ENCODE peak calls at places on chromosome 20, in six cellular contexts. One of them, this sample, is unnamed.

GRCh38 chr20:57435498-57436222 is 44.5 kb downstream of the RBM38 start:
- DNase-seq in Panc1: no peak
- DNase-seq in activated T-cell treated with anti-CD3 and anti-CD28 coated beads, Interleukin-2, amount 50 U/mL, for 72 hours: no peak
- DNase-seq in natural killer cell treated with Interleukin-12 subunit alpha and Interleukin-12 subunit beta and Interleukin-15 and Interleukin-18, amount 100 ng/mL, for 72 hours: no peak
- DNase-seq in bronchial epithelial cell: peak
- DNase-seq in upper lobe of right lung: peak
- DNase-seq in this sample: no peak

GRCh38 chr20:33554914-33555420 is 65.1 kb downstream of the CBFA2T2 start:
- DNase-seq in Panc1: peak
- DNase-seq in activated T-cell treated with anti-CD3 and anti-CD28 coated beads, Interleukin-2, amount 50 U/mL, for 72 hours: peak
- DNase-seq in natural killer cell treated with Interleukin-12 subunit alpha and Interleukin-12 subunit beta and Interleukin-15 and Interleukin-18, amount 100 ng/mL, for 72 hours: no peak
- DNase-seq in bronchial epithelial cell: peak
- DNase-seq in upper lobe of right lung: no peak
- DNase-seq in this sample: peak

GRCh38 chr20:62891111-62891510 is 29.5 kb upstream of the TCFL5 start:
- DNase-seq in Panc1: no peak
- DNase-seq in activated T-cell treated with anti-CD3 and anti-CD28 coated beads, Interleukin-2, amount 50 U/mL, for 72 hours: no peak
- DNase-seq in natural killer cell treated with Interleukin-12 subunit alpha and Interleukin-12 subunit beta and Interleukin-15 and Interleukin-18, amount 100 ng/mL, for 72 hours: no peak
- DNase-seq in bronchial epithelial cell: no peak
- DNase-seq in upper lobe of right lung: no peak
- DNase-seq in this sample: no peak

GRCh38 chr20:33649201-33649631 is 12.9 kb upstream of the C20orf144 start:
- DNase-seq in Panc1: no peak
- DNase-seq in activated T-cell treated with anti-CD3 and anti-CD28 coated beads, Interleukin-2, amount 50 U/mL, for 72 hours: no peak
- DNase-seq in natural killer cell treated with Interleukin-12 subunit alpha and Interleukin-12 subunit beta and Interleukin-15 and Interleukin-18, amount 100 ng/mL, for 72 hours: no peak
- DNase-seq in bronchial epithelial cell: no peak
- DNase-seq in upper lobe of right lung: peak
- DNase-seq in this sample: no peak

GRCh38 chr20:62794007-62794724 is 2.1 kb upstream of the MRGBP start:
- DNase-seq in Panc1: peak
- DNase-seq in activated T-cell treated with anti-CD3 and anti-CD28 coated beads, Interleukin-2, amount 50 U/mL, for 72 hours: peak
- DNase-seq in natural killer cell treated with Interleukin-12 subunit alpha and Interleukin-12 subunit beta and Interleukin-15 and Interleukin-18, amount 100 ng/mL, for 72 hours: peak
- DNase-seq in bronchial epithelial cell: peak
- DNase-seq in upper lobe of right lung: peak
- DNase-seq in this sample: peak

GRCh38 chr20:24376523-24377085 is 92.8 kb upstream of the SYNDIG1 start:
- DNase-seq in Panc1: no peak
- DNase-seq in activated T-cell treated with anti-CD3 and anti-CD28 coated beads, Interleukin-2, amount 50 U/mL, for 72 hours: no peak
- DNase-seq in natural killer cell treated with Interleukin-12 subunit alpha and Interleukin-12 subunit beta and Interleukin-15 and Interleukin-18, amount 100 ng/mL, for 72 hours: no peak
- DNase-seq in bronchial epithelial cell: peak
- DNase-seq in upper lobe of right lung: no peak
- DNase-seq in this sample: no peak

GRCh38 chr20:62337558-62338293 is 29.4 kb downstream of the LAMA5 start:
- DNase-seq in Panc1: no peak
- DNase-seq in activated T-cell treated with anti-CD3 and anti-CD28 coated beads, Interleukin-2, amount 50 U/mL, for 72 hours: no peak
- DNase-seq in natural killer cell treated with Interleukin-12 subunit alpha and Interleukin-12 subunit beta and Interleukin-15 and Interleukin-18, amount 100 ng/mL, for 72 hours: no peak
- DNase-seq in bronchial epithelial cell: no peak
- DNase-seq in upper lobe of right lung: no peak
- DNase-seq in this sample: no peak

GRCh38 chr20:58065508-58066361 is 162.7 kb downstream of the ANKRD60 start:
- DNase-seq in Panc1: no peak
- DNase-seq in activated T-cell treated with anti-CD3 and anti-CD28 coated beads, Interleukin-2, amount 50 U/mL, for 72 hours: no peak
- DNase-seq in natural killer cell treated with Interleukin-12 subunit alpha and Interleukin-12 subunit beta and Interleukin-15 and Interleukin-18, amount 100 ng/mL, for 72 hours: no peak
- DNase-seq in bronchial epithelial cell: peak
- DNase-seq in upper lobe of right lung: no peak
- DNase-seq in this sample: no peak

GRCh38 chr20:49420292-49420691 is 62.2 kb downstream of the KCNB1 start:
- DNase-seq in Panc1: no peak
- DNase-seq in activated T-cell treated with anti-CD3 and anti-CD28 coated beads, Interleukin-2, amount 50 U/mL, for 72 hours: no peak
- DNase-seq in natural killer cell treated with Interleukin-12 subunit alpha and Interleukin-12 subunit beta and Interleukin-15 and Interleukin-18, amount 100 ng/mL, for 72 hours: no peak
- DNase-seq in bronchial epithelial cell: peak
- DNase-seq in upper lobe of right lung: no peak
- DNase-seq in this sample: no peak

GRCh38 chr20:20614391-20614790 is 98.1 kb downstream of the RALGAPA2 start:
- DNase-seq in Panc1: no peak
- DNase-seq in activated T-cell treated with anti-CD3 and anti-CD28 coated beads, Interleukin-2, amount 50 U/mL, for 72 hours: no peak
- DNase-seq in natural killer cell treated with Interleukin-12 subunit alpha and Interleukin-12 subunit beta and Interleukin-15 and Interleukin-18, amount 100 ng/mL, for 72 hours: no peak
- DNase-seq in bronchial epithelial cell: no peak
- DNase-seq in upper lobe of right lung: no peak
- DNase-seq in this sample: no peak

GRCh38 chr20:9867196-9867980 is 28.5 kb upstream of the PAK5 start:
- DNase-seq in Panc1: no peak
- DNase-seq in activated T-cell treated with anti-CD3 and anti-CD28 coated beads, Interleukin-2, amount 50 U/mL, for 72 hours: no peak
- DNase-seq in natural killer cell treated with Interleukin-12 subunit alpha and Interleukin-12 subunit beta and Interleukin-15 and Interleukin-18, amount 100 ng/mL, for 72 hours: no peak
- DNase-seq in bronchial epithelial cell: no peak
- DNase-seq in upper lobe of right lung: no peak
- DNase-seq in this sample: no peak

GRCh38 chr20:23118144-23118543 is 32.0 kb upstream of the CD93 start:
- DNase-seq in Panc1: no peak
- DNase-seq in activated T-cell treated with anti-CD3 and anti-CD28 coated beads, Interleukin-2, amount 50 U/mL, for 72 hours: no peak
- DNase-seq in natural killer cell treated with Interleukin-12 subunit alpha and Interleukin-12 subunit beta and Interleukin-15 and Interleukin-18, amount 100 ng/mL, for 72 hours: no peak
- DNase-seq in bronchial epithelial cell: no peak
- DNase-seq in upper lobe of right lung: peak
- DNase-seq in this sample: peak

GRCh38 chr20:63752411-63753101 is 13.0 kb downstream of the SLC2A4RG start:
- DNase-seq in Panc1: no peak
- DNase-seq in activated T-cell treated with anti-CD3 and anti-CD28 coated beads, Interleukin-2, amount 50 U/mL, for 72 hours: no peak
- DNase-seq in natural killer cell treated with Interleukin-12 subunit alpha and Interleukin-12 subunit beta and Interleukin-15 and Interleukin-18, amount 100 ng/mL, for 72 hours: peak
- DNase-seq in bronchial epithelial cell: no peak
- DNase-seq in upper lobe of right lung: no peak
- DNase-seq in this sample: no peak

GRCh38 chr20:31260326-31260932 is 3.0 kb downstream of the DEFB115 start:
- DNase-seq in Panc1: peak
- DNase-seq in activated T-cell treated with anti-CD3 and anti-CD28 coated beads, Interleukin-2, amount 50 U/mL, for 72 hours: no peak
- DNase-seq in natural killer cell treated with Interleukin-12 subunit alpha and Interleukin-12 subunit beta and Interleukin-15 and Interleukin-18, amount 100 ng/mL, for 72 hours: no peak
- DNase-seq in bronchial epithelial cell: peak
- DNase-seq in upper lobe of right lung: no peak
- DNase-seq in this sample: no peak

GRCh38 chr20:3174442-3175263 is 1.3 kb upstream of the LZTS3 start:
- DNase-seq in Panc1: no peak
- DNase-seq in activated T-cell treated with anti-CD3 and anti-CD28 coated beads, Interleukin-2, amount 50 U/mL, for 72 hours: no peak
- DNase-seq in natural killer cell treated with Interleukin-12 subunit alpha and Interleukin-12 subunit beta and Interleukin-15 and Interleukin-18, amount 100 ng/mL, for 72 hours: no peak
- DNase-seq in bronchial epithelial cell: peak
- DNase-seq in upper lobe of right lung: no peak
- DNase-seq in this sample: no peak

GRCh38 chr20:58867211-58867610 is 14.7 kb downstream of the GNAS start:
- DNase-seq in Panc1: no peak
- DNase-seq in activated T-cell treated with anti-CD3 and anti-CD28 coated beads, Interleukin-2, amount 50 U/mL, for 72 hours: no peak
- DNase-seq in natural killer cell treated with Interleukin-12 subunit alpha and Interleukin-12 subunit beta and Interleukin-15 and Interleukin-18, amount 100 ng/mL, for 72 hours: no peak
- DNase-seq in bronchial epithelial cell: no peak
- DNase-seq in upper lobe of right lung: no peak
- DNase-seq in this sample: no peak

GRCh38 chr20:58623579-58624473 is 27.3 kb upstream of the STX16 start:
- DNase-seq in Panc1: peak
- DNase-seq in activated T-cell treated with anti-CD3 and anti-CD28 coated beads, Interleukin-2, amount 50 U/mL, for 72 hours: no peak
- DNase-seq in natural killer cell treated with Interleukin-12 subunit alpha and Interleukin-12 subunit beta and Interleukin-15 and Interleukin-18, amount 100 ng/mL, for 72 hours: no peak
- DNase-seq in bronchial epithelial cell: peak
- DNase-seq in upper lobe of right lung: no peak
- DNase-seq in this sample: no peak

GRCh38 chr20:16574656-16575355 is 1.6 kb upstream of the KIF16B start:
- DNase-seq in Panc1: peak
- DNase-seq in activated T-cell treated with anti-CD3 and anti-CD28 coated beads, Interleukin-2, amount 50 U/mL, for 72 hours: peak
- DNase-seq in natural killer cell treated with Interleukin-12 subunit alpha and Interleukin-12 subunit beta and Interleukin-15 and Interleukin-18, amount 100 ng/mL, for 72 hours: peak
- DNase-seq in bronchial epithelial cell: peak
- DNase-seq in upper lobe of right lung: peak
- DNase-seq in this sample: peak

GRCh38 chr20:37131486-37131885 is 35.7 kb upstream of the RBL1 start:
- DNase-seq in Panc1: no peak
- DNase-seq in activated T-cell treated with anti-CD3 and anti-CD28 coated beads, Interleukin-2, amount 50 U/mL, for 72 hours: no peak
- DNase-seq in natural killer cell treated with Interleukin-12 subunit alpha and Interleukin-12 subunit beta and Interleukin-15 and Interleukin-18, amount 100 ng/mL, for 72 hours: no peak
- DNase-seq in bronchial epithelial cell: no peak
- DNase-seq in upper lobe of right lung: no peak
- DNase-seq in this sample: no peak

This sample was measured in GM13976.